ENCODE peak calls at places on chromosomes 4 and X, in six cellular contexts. A is aorta; J is cardiac muscle cell; T is germinal center; W is CD8-positive, alpha-beta memory T cell; Y is non-pigmented ciliary epithelial cell. U is an unnamed sample.

GRCh38 chr4:139227729-139228404 is 50.8 kb upstream of the ELF2 start:
- DNase-seq in A (no peak), J (peak; percentile 34), T (peak; percentile 15), W (no peak), Y (no peak), U (no peak)

GRCh38 chr4:33060873-33061542 is 2340.8 kb downstream of the PCDH7 start:
- DNase-seq in A (peak; percentile 61), J (peak; percentile 79), T (no peak), W (no peak), Y (peak; percentile 23), U (peak; percentile 10)

GRCh38 chr4:41678086-41678485 is 70.4 kb downstream of the PHOX2B start:
- DNase-seq in A (no peak), J (no peak), T (no peak), W (no peak), Y (no peak), U (no peak)

GRCh38 chrX:68254738-68255645 is 178.3 kb downstream of the OPHN1 start:
- DNase-seq in A (peak; percentile 32), J (no peak), T (no peak), W (no peak), Y (no peak), U (peak; percentile 12)

GRCh38 chr4:189835505-189835904 is 105.2 kb upstream of the FRG1 start:
- DNase-seq in A (no peak), J (no peak), T (no peak), W (no peak), Y (no peak), U (no peak)

GRCh38 chrX:136525738-136526606 is 6.0 kb upstream of the VGLL1 start:
- DNase-seq in A (peak; percentile 83), J (no peak), T (no peak), W (no peak), Y (peak; percentile 49), U (peak; percentile 34)

GRCh38 chrX:28639502-28639901 is 52.3 kb downstream of the IL1RAPL1 start:
- DNase-seq in A (no peak), J (no peak), T (no peak), W (no peak), Y (no peak), U (peak; percentile 5)

GRCh38 chr4:108030332-108030731 is 40.6 kb downstream of the HADH start:
- DNase-seq in A (no peak), J (peak; percentile 60), T (peak; percentile 60), W (peak; percentile 81), Y (peak; percentile 42), U (peak; percentile 25)

GRCh38 chrX:43971966-43972961 is 926 bp downstream of the NDP start:
- DNase-seq in A (no peak), J (no peak), T (no peak), W (no peak), Y (no peak), U (no peak)

GRCh38 chr4:81571105-81571504 is 99.4 kb upstream of the RASGEF1B start:
- DNase-seq in A (no peak), J (no peak), T (no peak), W (no peak), Y (no peak), U (no peak)

GRCh38 chr4:56077676-56078075 is 128.9 kb downstream of the CEP135 start:
- DNase-seq in A (no peak), J (no peak), T (no peak), W (no peak), Y (no peak), U (no peak)

U was measured in kidney epithelial cell.